ENCODE peak calls at places on chromosomes 11 and 22, in six cellular contexts. D is GM23338, U is osteocyte, I is AG04450, Z is HL-60, J is fibroblast of pulmonary artery. M is an unnamed sample.

GRCh38 chr22:42794551-42795510 is 62.2 kb downstream of the ARFGAP3 start:
- DNase-seq in D (peak; percentile 50), U (no peak), I (no peak), Z (no peak), J (no peak), M (peak; percentile 19)

GRCh38 chr22:44456661-44457412 is 41.2 kb downstream of the RTL6 start:
- DNase-seq in D (no peak), U (peak; percentile 36), I (no peak), Z (no peak), J (no peak), M (no peak)

GRCh38 chr22:32480238-32480637 is 5.6 kb downstream of the FBXO7 start:
- DNase-seq in D (no peak), U (no peak), I (no peak), Z (no peak), J (no peak), M (no peak)

GRCh38 chr11:102157219-102157618 is 47.0 kb downstream of the YAP1 start:
- DNase-seq in D (no peak), U (no peak), I (no peak), Z (no peak), J (peak; percentile 97), M (peak; percentile 92)

GRCh38 chr11:106012744-106013143 is 9.3 kb downstream of the MSANTD4 start:
- DNase-seq in D (no peak), U (no peak), I (peak; percentile 72), Z (no peak), J (peak; percentile 88), M (peak; percentile 91)

GRCh38 chr11:109424893-109425292 is 2.9 kb downstream of the C11orf87 start:
- DNase-seq in D (peak; percentile 91), U (no peak), I (no peak), Z (no peak), J (no peak), M (no peak)

GRCh38 chr22:41561335-41561734 is 525 bp downstream of the CSDC2 start:
- DNase-seq in D (peak; percentile 47), U (no peak), I (no peak), Z (no peak), J (no peak), M (peak; percentile 35)

GRCh38 chr22:47159592-47159991 is 397.1 kb downstream of the TBC1D22A start:
- DNase-seq in D (no peak), U (no peak), I (no peak), Z (no peak), J (no peak), M (no peak)

GRCh38 chr11:28966951-28967350 is 858.8 kb downstream of the METTL15 start:
- DNase-seq in D (no peak), U (no peak), I (no peak), Z (no peak), J (no peak), M (no peak)

GRCh38 chr11:17793642-17794170 is 59.1 kb downstream of the KCNC1 start:
- DNase-seq in D (no peak), U (no peak), I (no peak), Z (no peak), J (no peak), M (no peak)

DNA sequence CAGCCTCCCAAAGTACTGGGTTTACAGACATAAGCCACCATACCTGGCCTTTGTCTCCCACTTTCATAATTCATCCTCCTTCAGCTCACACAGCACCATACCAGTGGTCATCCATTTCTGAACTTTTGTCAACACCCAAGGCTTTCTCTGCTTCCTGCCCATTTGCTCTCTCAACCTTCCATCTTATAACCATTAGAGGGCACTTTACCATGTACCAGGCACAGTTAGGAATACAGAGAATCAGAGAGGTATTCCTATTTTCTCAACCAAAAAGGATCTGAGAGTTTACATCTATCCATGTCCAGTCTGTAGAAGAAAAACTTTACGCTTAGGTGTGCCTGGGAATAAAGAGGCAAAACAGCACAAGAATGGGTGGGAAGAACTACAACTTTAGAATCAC is 397.6 kb downstream of the BUD13 start:
- DNase-seq in D (peak; percentile 20), U (no peak), I (no peak), Z (no peak), J (no peak), M (no peak)
- TF ChIP-seq CTCF in D (peak; percentile 58), U (no peak), I (no peak), Z (no peak), J (no peak), M (no peak)

DNA sequence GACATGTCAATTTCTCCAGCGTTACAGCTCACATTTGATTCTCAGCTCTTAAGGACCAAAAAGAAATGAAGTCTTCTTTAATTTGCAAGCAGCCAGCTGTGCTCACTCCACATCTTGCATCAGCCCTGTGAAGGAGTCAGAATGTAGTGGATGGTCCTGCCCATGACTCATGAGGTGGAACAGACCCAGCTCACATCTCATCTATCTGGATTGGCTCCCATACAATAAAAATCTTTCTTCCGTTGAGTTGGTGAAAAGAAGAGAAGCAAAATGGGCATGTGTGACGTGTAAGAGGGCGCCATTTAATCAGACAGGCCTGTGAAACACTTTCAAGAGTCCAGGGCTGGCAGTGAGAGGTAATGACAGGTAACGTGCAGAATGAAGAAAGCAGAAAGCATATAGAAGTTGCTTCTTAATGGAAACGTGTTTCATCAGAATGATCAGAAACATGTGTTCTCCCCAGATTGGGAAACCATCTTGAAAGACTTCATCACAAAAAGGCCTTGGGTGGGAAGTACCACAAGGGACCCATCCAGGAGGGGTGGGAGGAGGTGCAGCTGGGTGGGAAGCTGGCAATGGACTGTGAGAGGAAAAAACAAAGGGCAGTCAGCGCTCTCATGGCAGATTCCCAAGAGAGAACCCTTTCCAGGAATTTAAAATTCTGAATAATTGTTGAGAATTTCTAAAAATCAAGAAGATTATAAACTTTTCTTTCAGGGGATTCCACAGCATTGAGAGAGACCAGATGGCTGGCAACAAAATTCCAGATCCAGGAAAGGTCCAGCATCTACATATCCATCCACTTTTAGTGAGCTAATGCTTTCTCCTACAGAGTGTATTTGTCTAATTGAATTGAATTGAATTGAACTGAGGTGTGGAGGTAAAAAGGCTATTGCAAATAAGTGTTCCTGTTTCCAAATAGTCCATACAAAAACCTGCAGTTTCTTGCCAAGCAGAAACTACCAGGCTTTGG is 57.0 kb downstream of the ETS1 start:
- DNase-seq in D (no peak), U (no peak), I (peak; percentile 93), Z (no peak), J (peak; percentile 98), M (peak; percentile 96)
- TF ChIP-seq CTCF in D (no peak), U (no peak), I (no peak), Z (no peak), J (no peak), M (no peak)

DNA sequence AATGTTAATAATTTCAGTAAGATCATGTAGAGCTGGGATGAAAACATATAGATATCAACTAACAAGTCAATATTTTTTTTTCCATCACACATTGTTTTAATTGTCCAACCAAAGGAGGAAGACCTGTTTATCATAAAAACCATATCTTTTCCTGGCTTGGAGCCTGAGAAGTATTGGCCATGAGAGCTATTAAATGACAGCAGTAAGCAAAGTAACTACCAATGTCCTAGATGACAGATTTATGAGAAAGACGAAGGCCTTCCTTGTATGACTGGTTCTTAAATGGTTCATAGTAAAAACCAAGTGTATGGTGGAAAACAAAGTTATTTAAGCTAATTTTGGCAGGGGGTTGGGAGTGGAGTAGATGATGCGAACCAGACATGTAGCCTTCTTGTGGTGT is 1147.1 kb upstream of the TENM4 start:
- DNase-seq in D (no peak), U (no peak), I (no peak), Z (no peak), J (no peak), M (no peak)
- TF ChIP-seq CTCF in D (no peak), U (no peak), I (no peak), Z (no peak), J (no peak), M (no peak)

GRCh38 chr11:45815747-45816146 is 10.8 kb downstream of the SLC35C1 start:
- DNase-seq in D (peak; percentile 62), U (no peak), I (no peak), Z (no peak), J (peak; percentile 26), M (peak; percentile 55)
- TF ChIP-seq CTCF in D (peak; percentile 11), U (no peak), I (no peak), Z (no peak), J (peak; percentile 19), M (peak; percentile 31)

GRCh38 chr11:1883342-1884122 is 8.2 kb downstream of the PRR33 start:
- DNase-seq in D (no peak), U (no peak), I (no peak), Z (no peak), J (no peak), M (no peak)
- TF ChIP-seq CTCF in D (no peak), U (no peak), I (no peak), Z (no peak), J (no peak), M (no peak)

DNA sequence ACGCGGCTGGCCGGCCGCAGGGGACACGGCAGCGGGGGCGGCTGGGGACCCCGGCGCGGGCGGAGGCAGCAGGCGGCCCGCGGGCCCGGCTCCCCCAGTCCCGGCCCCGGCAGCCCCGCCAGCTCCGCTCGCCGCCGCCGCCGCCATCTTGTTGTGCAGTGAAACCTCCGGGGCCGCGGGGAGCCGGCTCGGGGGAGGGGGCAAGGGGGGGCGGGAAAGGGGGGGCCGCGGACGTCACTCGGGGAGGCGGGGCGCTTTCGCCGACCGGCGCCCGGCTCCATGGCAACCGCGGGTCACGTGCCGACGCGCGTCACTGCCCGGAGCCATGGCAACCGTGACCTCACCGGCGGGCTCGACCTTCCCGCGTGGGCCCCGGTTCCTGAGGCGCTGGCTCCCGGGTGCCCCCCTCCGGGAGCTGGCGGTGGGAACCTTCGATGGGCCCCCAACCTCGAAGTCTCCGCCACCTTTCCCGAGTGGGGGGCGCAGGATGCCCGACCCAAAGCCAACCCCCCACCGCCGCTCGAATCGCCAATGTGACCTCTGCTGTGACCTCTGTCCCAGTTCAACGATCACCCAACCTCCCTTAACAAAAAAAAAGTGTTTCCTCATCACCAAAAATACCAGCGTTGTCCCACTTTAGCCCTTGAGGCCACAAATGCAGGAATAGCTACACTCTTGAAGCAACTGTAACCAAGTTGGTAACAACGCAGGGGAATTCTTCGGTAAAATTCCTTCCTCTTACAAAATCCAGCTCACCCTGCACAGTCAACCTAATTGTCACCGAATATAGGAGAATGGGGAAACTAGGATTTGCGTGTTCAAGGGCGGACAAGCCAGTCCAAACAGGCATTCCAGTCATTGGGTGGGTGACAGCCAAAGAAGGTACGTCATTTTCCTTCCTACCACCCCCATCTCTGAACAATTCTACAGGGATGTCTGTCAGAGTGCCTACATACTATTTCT is at the start of gene SIK3:
- DNase-seq in D (peak; percentile 94), U (peak; percentile 97), I (peak; percentile 83), Z (peak; percentile 83), J (peak; percentile 95), M (peak; percentile 96)
- TF ChIP-seq CTCF in D (peak; percentile 19), U (peak; percentile 57), I (peak; percentile 67), Z (no peak), J (peak; percentile 34), M (peak; percentile 51)